ENCODE peak calls at places on chromosomes 12 and 14, in five cellular contexts. One of them, this sample, is unnamed.

GRCh38 chr14:64536488-64537245 is 3.9 kb upstream of the HSPA2 start:
- DNase-seq in choroid plexus epithelial cell: peak
- DNase-seq in activated T-helper 1 cell treated with anti-CD3 and anti-CD28 coated beads, Interleukin-12 subunit alpha, Interleukin-12 subunit beta, Interleukin-2, Interleukin-4 antibody, amounts not matched to agents 30 ng/mL and 10 ng/mL and 1 ng/mL, durations not matched to agents 14 hours and 24 hours and 36 hours: no peak
- DNase-seq in aorta: no peak
- DNase-seq in psoas muscle: no peak
- DNase-seq in this sample: no peak

GRCh38 chr12:6684609-6685008 is 4.6 kb downstream of the ZNF384 start:
- DNase-seq in choroid plexus epithelial cell: no peak
- DNase-seq in activated T-helper 1 cell treated with anti-CD3 and anti-CD28 coated beads, Interleukin-12 subunit alpha, Interleukin-12 subunit beta, Interleukin-2, Interleukin-4 antibody, amounts not matched to agents 30 ng/mL and 10 ng/mL and 1 ng/mL, durations not matched to agents 14 hours and 24 hours and 36 hours: peak
- DNase-seq in aorta: no peak
- DNase-seq in psoas muscle: no peak
- DNase-seq in this sample: no peak

GRCh38 chr14:90154110-90154509 is 92.3 kb downstream of the KCNK13 start:
- DNase-seq in choroid plexus epithelial cell: no peak
- DNase-seq in activated T-helper 1 cell treated with anti-CD3 and anti-CD28 coated beads, Interleukin-12 subunit alpha, Interleukin-12 subunit beta, Interleukin-2, Interleukin-4 antibody, amounts not matched to agents 30 ng/mL and 10 ng/mL and 1 ng/mL, durations not matched to agents 14 hours and 24 hours and 36 hours: no peak
- DNase-seq in aorta: no peak
- DNase-seq in psoas muscle: no peak
- DNase-seq in this sample: no peak

GRCh38 chr12:53287741-53288216 is 7.6 kb upstream of the PFDN5 start:
- DNase-seq in choroid plexus epithelial cell: peak
- DNase-seq in activated T-helper 1 cell treated with anti-CD3 and anti-CD28 coated beads, Interleukin-12 subunit alpha, Interleukin-12 subunit beta, Interleukin-2, Interleukin-4 antibody, amounts not matched to agents 30 ng/mL and 10 ng/mL and 1 ng/mL, durations not matched to agents 14 hours and 24 hours and 36 hours: peak
- DNase-seq in aorta: peak
- DNase-seq in psoas muscle: peak
- DNase-seq in this sample: peak

GRCh38 chr12:71456990-71457389 is 17.4 kb downstream of the LGR5 start:
- DNase-seq in choroid plexus epithelial cell: no peak
- DNase-seq in activated T-helper 1 cell treated with anti-CD3 and anti-CD28 coated beads, Interleukin-12 subunit alpha, Interleukin-12 subunit beta, Interleukin-2, Interleukin-4 antibody, amounts not matched to agents 30 ng/mL and 10 ng/mL and 1 ng/mL, durations not matched to agents 14 hours and 24 hours and 36 hours: no peak
- DNase-seq in aorta: no peak
- DNase-seq in psoas muscle: no peak
- DNase-seq in this sample: no peak

GRCh38 chr12:93234641-93235040 is 143.1 kb upstream of the NUDT4 start:
- DNase-seq in choroid plexus epithelial cell: no peak
- DNase-seq in activated T-helper 1 cell treated with anti-CD3 and anti-CD28 coated beads, Interleukin-12 subunit alpha, Interleukin-12 subunit beta, Interleukin-2, Interleukin-4 antibody, amounts not matched to agents 30 ng/mL and 10 ng/mL and 1 ng/mL, durations not matched to agents 14 hours and 24 hours and 36 hours: no peak
- DNase-seq in aorta: no peak
- DNase-seq in psoas muscle: no peak
- DNase-seq in this sample: no peak

GRCh38 chr12:121388421-121388981 is 11.4 kb upstream of the RNF34 start:
- DNase-seq in choroid plexus epithelial cell: peak
- DNase-seq in activated T-helper 1 cell treated with anti-CD3 and anti-CD28 coated beads, Interleukin-12 subunit alpha, Interleukin-12 subunit beta, Interleukin-2, Interleukin-4 antibody, amounts not matched to agents 30 ng/mL and 10 ng/mL and 1 ng/mL, durations not matched to agents 14 hours and 24 hours and 36 hours: no peak
- DNase-seq in aorta: no peak
- DNase-seq in psoas muscle: no peak
- DNase-seq in this sample: no peak

GRCh38 chr12:388547-389137 is 478 bp downstream of the KDM5A start:
- DNase-seq in choroid plexus epithelial cell: peak
- DNase-seq in activated T-helper 1 cell treated with anti-CD3 and anti-CD28 coated beads, Interleukin-12 subunit alpha, Interleukin-12 subunit beta, Interleukin-2, Interleukin-4 antibody, amounts not matched to agents 30 ng/mL and 10 ng/mL and 1 ng/mL, durations not matched to agents 14 hours and 24 hours and 36 hours: peak
- DNase-seq in aorta: no peak
- DNase-seq in psoas muscle: peak
- DNase-seq in this sample: peak

GRCh38 chr12:112134731-112135130 is 9.4 kb downstream of the TRAFD1 start:
- DNase-seq in choroid plexus epithelial cell: no peak
- DNase-seq in activated T-helper 1 cell treated with anti-CD3 and anti-CD28 coated beads, Interleukin-12 subunit alpha, Interleukin-12 subunit beta, Interleukin-2, Interleukin-4 antibody, amounts not matched to agents 30 ng/mL and 10 ng/mL and 1 ng/mL, durations not matched to agents 14 hours and 24 hours and 36 hours: no peak
- DNase-seq in aorta: no peak
- DNase-seq in psoas muscle: no peak
- DNase-seq in this sample: no peak

GRCh38 chr14:59123975-59124374 is 64.5 kb upstream of the DAAM1 start:
- DNase-seq in choroid plexus epithelial cell: peak
- DNase-seq in activated T-helper 1 cell treated with anti-CD3 and anti-CD28 coated beads, Interleukin-12 subunit alpha, Interleukin-12 subunit beta, Interleukin-2, Interleukin-4 antibody, amounts not matched to agents 30 ng/mL and 10 ng/mL and 1 ng/mL, durations not matched to agents 14 hours and 24 hours and 36 hours: no peak
- DNase-seq in aorta: no peak
- DNase-seq in psoas muscle: no peak
- DNase-seq in this sample: no peak

GRCh38 chr12:39402922-39403321 is 40.0 kb downstream of the KIF21A start:
- DNase-seq in choroid plexus epithelial cell: no peak
- DNase-seq in activated T-helper 1 cell treated with anti-CD3 and anti-CD28 coated beads, Interleukin-12 subunit alpha, Interleukin-12 subunit beta, Interleukin-2, Interleukin-4 antibody, amounts not matched to agents 30 ng/mL and 10 ng/mL and 1 ng/mL, durations not matched to agents 14 hours and 24 hours and 36 hours: no peak
- DNase-seq in aorta: no peak
- DNase-seq in psoas muscle: no peak
- DNase-seq in this sample: no peak

GRCh38 chr12:111405149-111405855 is 421 bp upstream of the SH2B3 start:
- DNase-seq in choroid plexus epithelial cell: peak
- DNase-seq in activated T-helper 1 cell treated with anti-CD3 and anti-CD28 coated beads, Interleukin-12 subunit alpha, Interleukin-12 subunit beta, Interleukin-2, Interleukin-4 antibody, amounts not matched to agents 30 ng/mL and 10 ng/mL and 1 ng/mL, durations not matched to agents 14 hours and 24 hours and 36 hours: peak
- DNase-seq in aorta: peak
- DNase-seq in psoas muscle: peak
- DNase-seq in this sample: peak

GRCh38 chr12:11939223-11939622 is 131.5 kb upstream of the BCL2L14 start:
- DNase-seq in choroid plexus epithelial cell: no peak
- DNase-seq in activated T-helper 1 cell treated with anti-CD3 and anti-CD28 coated beads, Interleukin-12 subunit alpha, Interleukin-12 subunit beta, Interleukin-2, Interleukin-4 antibody, amounts not matched to agents 30 ng/mL and 10 ng/mL and 1 ng/mL, durations not matched to agents 14 hours and 24 hours and 36 hours: no peak
- DNase-seq in aorta: no peak
- DNase-seq in psoas muscle: no peak
- DNase-seq in this sample: no peak

GRCh38 chr14:26761532-26761931 is 163.7 kb upstream of the NOVA1 start:
- DNase-seq in choroid plexus epithelial cell: no peak
- DNase-seq in activated T-helper 1 cell treated with anti-CD3 and anti-CD28 coated beads, Interleukin-12 subunit alpha, Interleukin-12 subunit beta, Interleukin-2, Interleukin-4 antibody, amounts not matched to agents 30 ng/mL and 10 ng/mL and 1 ng/mL, durations not matched to agents 14 hours and 24 hours and 36 hours: no peak
- DNase-seq in aorta: peak
- DNase-seq in psoas muscle: no peak
- DNase-seq in this sample: no peak

GRCh38 chr12:3047961-3048360 is 29.2 kb upstream of the TSPAN9 start:
- DNase-seq in choroid plexus epithelial cell: no peak
- DNase-seq in activated T-helper 1 cell treated with anti-CD3 and anti-CD28 coated beads, Interleukin-12 subunit alpha, Interleukin-12 subunit beta, Interleukin-2, Interleukin-4 antibody, amounts not matched to agents 30 ng/mL and 10 ng/mL and 1 ng/mL, durations not matched to agents 14 hours and 24 hours and 36 hours: no peak
- DNase-seq in aorta: peak
- DNase-seq in psoas muscle: no peak
- DNase-seq in this sample: no peak

GRCh38 chr12:47768323-47768811 is 4.7 kb upstream of the SLC48A1 start:
- DNase-seq in choroid plexus epithelial cell: peak
- DNase-seq in activated T-helper 1 cell treated with anti-CD3 and anti-CD28 coated beads, Interleukin-12 subunit alpha, Interleukin-12 subunit beta, Interleukin-2, Interleukin-4 antibody, amounts not matched to agents 30 ng/mL and 10 ng/mL and 1 ng/mL, durations not matched to agents 14 hours and 24 hours and 36 hours: no peak
- DNase-seq in aorta: no peak
- DNase-seq in psoas muscle: no peak
- DNase-seq in this sample: no peak

GRCh38 chr12:19287302-19287701 is 152.0 kb upstream of the AEBP2 start:
- DNase-seq in choroid plexus epithelial cell: no peak
- DNase-seq in activated T-helper 1 cell treated with anti-CD3 and anti-CD28 coated beads, Interleukin-12 subunit alpha, Interleukin-12 subunit beta, Interleukin-2, Interleukin-4 antibody, amounts not matched to agents 30 ng/mL and 10 ng/mL and 1 ng/mL, durations not matched to agents 14 hours and 24 hours and 36 hours: no peak
- DNase-seq in aorta: no peak
- DNase-seq in psoas muscle: no peak
- DNase-seq in this sample: no peak

GRCh38 chr12:94753071-94753779 is 102.9 kb upstream of the TMCC3 start:
- DNase-seq in choroid plexus epithelial cell: peak
- DNase-seq in activated T-helper 1 cell treated with anti-CD3 and anti-CD28 coated beads, Interleukin-12 subunit alpha, Interleukin-12 subunit beta, Interleukin-2, Interleukin-4 antibody, amounts not matched to agents 30 ng/mL and 10 ng/mL and 1 ng/mL, durations not matched to agents 14 hours and 24 hours and 36 hours: no peak
- DNase-seq in aorta: no peak
- DNase-seq in psoas muscle: peak
- DNase-seq in this sample: no peak

GRCh38 chr12:51827925-51828818 is 20.3 kb downstream of the FIGNL2 start:
- DNase-seq in choroid plexus epithelial cell: peak
- DNase-seq in activated T-helper 1 cell treated with anti-CD3 and anti-CD28 coated beads, Interleukin-12 subunit alpha, Interleukin-12 subunit beta, Interleukin-2, Interleukin-4 antibody, amounts not matched to agents 30 ng/mL and 10 ng/mL and 1 ng/mL, durations not matched to agents 14 hours and 24 hours and 36 hours: peak
- DNase-seq in aorta: no peak
- DNase-seq in psoas muscle: no peak
- DNase-seq in this sample: no peak

GRCh38 chr12:95583933-95584332 is 32.7 kb upstream of the USP44 start:
- DNase-seq in choroid plexus epithelial cell: no peak
- DNase-seq in activated T-helper 1 cell treated with anti-CD3 and anti-CD28 coated beads, Interleukin-12 subunit alpha, Interleukin-12 subunit beta, Interleukin-2, Interleukin-4 antibody, amounts not matched to agents 30 ng/mL and 10 ng/mL and 1 ng/mL, durations not matched to agents 14 hours and 24 hours and 36 hours: no peak
- DNase-seq in aorta: no peak
- DNase-seq in psoas muscle: no peak
- DNase-seq in this sample: no peak

GRCh38 chr12:13079440-13079906 is 24.0 kb downstream of the GSG1 start:
- DNase-seq in choroid plexus epithelial cell: peak
- DNase-seq in activated T-helper 1 cell treated with anti-CD3 and anti-CD28 coated beads, Interleukin-12 subunit alpha, Interleukin-12 subunit beta, Interleukin-2, Interleukin-4 antibody, amounts not matched to agents 30 ng/mL and 10 ng/mL and 1 ng/mL, durations not matched to agents 14 hours and 24 hours and 36 hours: no peak
- DNase-seq in aorta: no peak
- DNase-seq in psoas muscle: no peak
- DNase-seq in this sample: no peak

GRCh38 chr14:20782280-20782890 is 1.3 kb downstream of the RNASE6 start:
- DNase-seq in choroid plexus epithelial cell: no peak
- DNase-seq in activated T-helper 1 cell treated with anti-CD3 and anti-CD28 coated beads, Interleukin-12 subunit alpha, Interleukin-12 subunit beta, Interleukin-2, Interleukin-4 antibody, amounts not matched to agents 30 ng/mL and 10 ng/mL and 1 ng/mL, durations not matched to agents 14 hours and 24 hours and 36 hours: no peak
- DNase-seq in aorta: no peak
- DNase-seq in psoas muscle: no peak
- DNase-seq in this sample: peak

GRCh38 chr12:110348431-110349059 is 55.0 kb downstream of the ANAPC7 start:
- DNase-seq in choroid plexus epithelial cell: no peak
- DNase-seq in activated T-helper 1 cell treated with anti-CD3 and anti-CD28 coated beads, Interleukin-12 subunit alpha, Interleukin-12 subunit beta, Interleukin-2, Interleukin-4 antibody, amounts not matched to agents 30 ng/mL and 10 ng/mL and 1 ng/mL, durations not matched to agents 14 hours and 24 hours and 36 hours: no peak
- DNase-seq in aorta: peak
- DNase-seq in psoas muscle: no peak
- DNase-seq in this sample: no peak

GRCh38 chr12:9381619-9382018 is 173.4 kb upstream of the PZP start:
- DNase-seq in choroid plexus epithelial cell: no peak
- DNase-seq in activated T-helper 1 cell treated with anti-CD3 and anti-CD28 coated beads, Interleukin-12 subunit alpha, Interleukin-12 subunit beta, Interleukin-2, Interleukin-4 antibody, amounts not matched to agents 30 ng/mL and 10 ng/mL and 1 ng/mL, durations not matched to agents 14 hours and 24 hours and 36 hours: no peak
- DNase-seq in aorta: no peak
- DNase-seq in psoas muscle: no peak
- DNase-seq in this sample: no peak

GRCh38 chr12:47777741-47778558 is 4.9 kb downstream of the SLC48A1 start:
- DNase-seq in choroid plexus epithelial cell: no peak
- DNase-seq in activated T-helper 1 cell treated with anti-CD3 and anti-CD28 coated beads, Interleukin-12 subunit alpha, Interleukin-12 subunit beta, Interleukin-2, Interleukin-4 antibody, amounts not matched to agents 30 ng/mL and 10 ng/mL and 1 ng/mL, durations not matched to agents 14 hours and 24 hours and 36 hours: no peak
- DNase-seq in aorta: no peak
- DNase-seq in psoas muscle: peak
- DNase-seq in this sample: no peak